ENCODE peak calls at places on chromosomes 1 and 21, in seven cellular contexts. K, J, Y, E, F, U and R are unnamed samples.

GRCh38 chr1:198465201-198466144 is 75.0 kb downstream of the ATP6V1G3 start:
- DNase-seq in K (peak; percentile 70), J (peak; percentile 77), Y (no peak), E (no peak), F (no peak), U (no peak), R (no peak)

GRCh38 chr1:66623812-66624211 is 89.9 kb downstream of the SGIP1 start:
- DNase-seq in K (peak; percentile 76), J (peak; percentile 94), Y (no peak), E (no peak), F (no peak), U (no peak), R (no peak)

GRCh38 chr1:219296430-219296850 is 122.8 kb downstream of the LYPLAL1 start:
- DNase-seq in K (peak; percentile 68), J (no peak), Y (no peak), E (no peak), F (no peak), U (no peak), R (no peak)

GRCh38 chr1:205317311-205317917 is 4.1 kb downstream of the NUAK2 start:
- DNase-seq in K (no peak), J (peak; percentile 37), Y (peak; percentile 50), E (peak; percentile 62), F (no peak), U (no peak), R (no peak)

GRCh38 chr1:59570524-59570923 is 244.2 kb upstream of the HOOK1 start:
- DNase-seq in K (peak; percentile 43), J (peak; percentile 67), Y (peak; percentile 32), E (no peak), F (no peak), U (no peak), R (peak; percentile 35)

GRCh38 chr1:19676438-19676922 is 11.8 kb downstream of the HTR6 start:
- DNase-seq in K (peak; percentile 59), J (peak; percentile 60), Y (no peak), E (peak; percentile 66), F (no peak), U (no peak), R (no peak)

GRCh38 chr21:41195311-41195710 is 27.4 kb downstream of the BACE2 start:
- DNase-seq in K (no peak), J (no peak), Y (no peak), E (no peak), F (no peak), U (no peak), R (no peak)

GRCh38 chr1:175600721-175601440 is 142.5 kb downstream of the TNR start:
- DNase-seq in K (no peak), J (no peak), Y (no peak), E (no peak), F (no peak), U (no peak), R (no peak)

GRCh38 chr1:205710201-205711062 is 30.1 kb upstream of the SLC45A3 start:
- DNase-seq in K (no peak), J (no peak), Y (no peak), E (no peak), F (no peak), U (no peak), R (no peak)